ENCODE peak calls at places on chromosomes 13 and 19, in eight cellular contexts. One of them, this sample, is unnamed.

GRCh38 chr13:46684287-46685001 is 112.5 kb downstream of the ESD start:
- DNase-seq in naive thymus-derived CD8-positive, alpha-beta T cell: no peak
- DNase-seq in brain pericyte: no peak
- DNase-seq in ecto neural progenitor cell: no peak
- DNase-seq in transverse colon: no peak
- DNase-seq in activated naive CD4-positive, alpha-beta T cell treated with anti-CD3 and anti-CD28 coated beads for 36 hours: no peak
- DNase-seq in IMR-90: no peak
- DNase-seq in stromal cell of bone marrow: no peak
- DNase-seq in this sample: no peak

GRCh38 chr13:48110132-48110868 is 15.4 kb upstream of the MED4 start:
- DNase-seq in naive thymus-derived CD8-positive, alpha-beta T cell: no peak
- DNase-seq in brain pericyte: no peak
- DNase-seq in ecto neural progenitor cell: no peak
- DNase-seq in transverse colon: no peak
- DNase-seq in activated naive CD4-positive, alpha-beta T cell treated with anti-CD3 and anti-CD28 coated beads for 36 hours: no peak
- DNase-seq in IMR-90: no peak
- DNase-seq in stromal cell of bone marrow: no peak
- DNase-seq in this sample: no peak

GRCh38 chr19:33789344-33789743 is 7.3 kb upstream of the KCTD15 start:
- DNase-seq in naive thymus-derived CD8-positive, alpha-beta T cell: no peak
- DNase-seq in brain pericyte: no peak
- DNase-seq in ecto neural progenitor cell: no peak
- DNase-seq in transverse colon: no peak
- DNase-seq in activated naive CD4-positive, alpha-beta T cell treated with anti-CD3 and anti-CD28 coated beads for 36 hours: no peak
- DNase-seq in IMR-90: no peak
- DNase-seq in stromal cell of bone marrow: no peak
- DNase-seq in this sample: no peak

GRCh38 chr13:104008571-104009435 is 942.6 kb upstream of the SLC10A2 start:
- DNase-seq in naive thymus-derived CD8-positive, alpha-beta T cell: no peak
- DNase-seq in brain pericyte: no peak
- DNase-seq in ecto neural progenitor cell: no peak
- DNase-seq in transverse colon: no peak
- DNase-seq in activated naive CD4-positive, alpha-beta T cell treated with anti-CD3 and anti-CD28 coated beads for 36 hours: no peak
- DNase-seq in IMR-90: peak; percentile 90
- DNase-seq in stromal cell of bone marrow: peak; percentile 2
- DNase-seq in this sample: no peak

GRCh38 chr13:31638577-31638976 is 100.7 kb upstream of the RXFP2 start:
- DNase-seq in naive thymus-derived CD8-positive, alpha-beta T cell: no peak
- DNase-seq in brain pericyte: no peak
- DNase-seq in ecto neural progenitor cell: no peak
- DNase-seq in transverse colon: no peak
- DNase-seq in activated naive CD4-positive, alpha-beta T cell treated with anti-CD3 and anti-CD28 coated beads for 36 hours: no peak
- DNase-seq in IMR-90: peak; percentile 65
- DNase-seq in stromal cell of bone marrow: peak; percentile 84
- DNase-seq in this sample: no peak

GRCh38 chr13:37751025-37751424 is 118.5 kb downstream of the TRPC4 start:
- DNase-seq in naive thymus-derived CD8-positive, alpha-beta T cell: no peak
- DNase-seq in brain pericyte: no peak
- DNase-seq in ecto neural progenitor cell: no peak
- DNase-seq in transverse colon: no peak
- DNase-seq in activated naive CD4-positive, alpha-beta T cell treated with anti-CD3 and anti-CD28 coated beads for 36 hours: no peak
- DNase-seq in IMR-90: no peak
- DNase-seq in stromal cell of bone marrow: no peak
- DNase-seq in this sample: no peak

GRCh38 chr13:70732611-70733010 is 624.4 kb upstream of the KLHL1 start:
- DNase-seq in naive thymus-derived CD8-positive, alpha-beta T cell: no peak
- DNase-seq in brain pericyte: no peak
- DNase-seq in ecto neural progenitor cell: no peak
- DNase-seq in transverse colon: no peak
- DNase-seq in activated naive CD4-positive, alpha-beta T cell treated with anti-CD3 and anti-CD28 coated beads for 36 hours: no peak
- DNase-seq in IMR-90: no peak
- DNase-seq in stromal cell of bone marrow: no peak
- DNase-seq in this sample: no peak

GRCh38 chr19:29001006-29001921 is 211.7 kb downstream of the UQCRFS1 start:
- DNase-seq in naive thymus-derived CD8-positive, alpha-beta T cell: no peak
- DNase-seq in brain pericyte: no peak
- DNase-seq in ecto neural progenitor cell: no peak
- DNase-seq in transverse colon: no peak
- DNase-seq in activated naive CD4-positive, alpha-beta T cell treated with anti-CD3 and anti-CD28 coated beads for 36 hours: no peak
- DNase-seq in IMR-90: no peak
- DNase-seq in stromal cell of bone marrow: no peak
- DNase-seq in this sample: no peak

GRCh38 chr19:44626067-44626624 is 12.8 kb downstream of the IGSF23 start:
- DNase-seq in naive thymus-derived CD8-positive, alpha-beta T cell: no peak
- DNase-seq in brain pericyte: no peak
- DNase-seq in ecto neural progenitor cell: no peak
- DNase-seq in transverse colon: no peak
- DNase-seq in activated naive CD4-positive, alpha-beta T cell treated with anti-CD3 and anti-CD28 coated beads for 36 hours: no peak
- DNase-seq in IMR-90: peak; percentile 99
- DNase-seq in stromal cell of bone marrow: peak; percentile 50
- DNase-seq in this sample: peak; percentile 55

GRCh38 chr19:19594371-19594770 is 24.1 kb downstream of the PBX4 start:
- DNase-seq in naive thymus-derived CD8-positive, alpha-beta T cell: no peak
- DNase-seq in brain pericyte: no peak
- DNase-seq in ecto neural progenitor cell: no peak
- DNase-seq in transverse colon: no peak
- DNase-seq in activated naive CD4-positive, alpha-beta T cell treated with anti-CD3 and anti-CD28 coated beads for 36 hours: peak; percentile 33
- DNase-seq in IMR-90: no peak
- DNase-seq in stromal cell of bone marrow: no peak
- DNase-seq in this sample: no peak

GRCh38 chr19:2345794-2346663 is 14.0 kb upstream of the TMPRSS9 start:
- DNase-seq in naive thymus-derived CD8-positive, alpha-beta T cell: no peak
- DNase-seq in brain pericyte: no peak
- DNase-seq in ecto neural progenitor cell: no peak
- DNase-seq in transverse colon: peak; percentile 86
- DNase-seq in activated naive CD4-positive, alpha-beta T cell treated with anti-CD3 and anti-CD28 coated beads for 36 hours: no peak
- DNase-seq in IMR-90: no peak
- DNase-seq in stromal cell of bone marrow: no peak
- DNase-seq in this sample: no peak

GRCh38 chr19:584240-585001 is 5.3 kb upstream of the HCN2 start:
- DNase-seq in naive thymus-derived CD8-positive, alpha-beta T cell: peak; percentile 80
- DNase-seq in brain pericyte: no peak
- DNase-seq in ecto neural progenitor cell: peak; percentile 88
- DNase-seq in transverse colon: peak; percentile 45
- DNase-seq in activated naive CD4-positive, alpha-beta T cell treated with anti-CD3 and anti-CD28 coated beads for 36 hours: peak; percentile 64
- DNase-seq in IMR-90: peak; percentile 27
- DNase-seq in stromal cell of bone marrow: no peak
- DNase-seq in this sample: peak; percentile 67

GRCh38 chr13:109297628-109298027 is 488.8 kb downstream of the IRS2 start:
- DNase-seq in naive thymus-derived CD8-positive, alpha-beta T cell: no peak
- DNase-seq in brain pericyte: no peak
- DNase-seq in ecto neural progenitor cell: no peak
- DNase-seq in transverse colon: no peak
- DNase-seq in activated naive CD4-positive, alpha-beta T cell treated with anti-CD3 and anti-CD28 coated beads for 36 hours: no peak
- DNase-seq in IMR-90: peak; percentile 90
- DNase-seq in stromal cell of bone marrow: peak; percentile 90
- DNase-seq in this sample: no peak

GRCh38 chr19:11698231-11698630 is 40.5 kb downstream of the ZNF823 start:
- DNase-seq in naive thymus-derived CD8-positive, alpha-beta T cell: no peak
- DNase-seq in brain pericyte: no peak
- DNase-seq in ecto neural progenitor cell: no peak
- DNase-seq in transverse colon: no peak
- DNase-seq in activated naive CD4-positive, alpha-beta T cell treated with anti-CD3 and anti-CD28 coated beads for 36 hours: no peak
- DNase-seq in IMR-90: no peak
- DNase-seq in stromal cell of bone marrow: no peak
- DNase-seq in this sample: no peak

GRCh38 chr13:93066187-93066586 is 160.4 kb upstream of the GPC6 start:
- DNase-seq in naive thymus-derived CD8-positive, alpha-beta T cell: no peak
- DNase-seq in brain pericyte: no peak
- DNase-seq in ecto neural progenitor cell: no peak
- DNase-seq in transverse colon: no peak
- DNase-seq in activated naive CD4-positive, alpha-beta T cell treated with anti-CD3 and anti-CD28 coated beads for 36 hours: no peak
- DNase-seq in IMR-90: peak; percentile 91
- DNase-seq in stromal cell of bone marrow: peak; percentile 93
- DNase-seq in this sample: peak; percentile 16

GRCh38 chr13:40233731-40234195 is 432.7 kb downstream of the FOXO1 start:
- DNase-seq in naive thymus-derived CD8-positive, alpha-beta T cell: no peak
- DNase-seq in brain pericyte: no peak
- DNase-seq in ecto neural progenitor cell: no peak
- DNase-seq in transverse colon: no peak
- DNase-seq in activated naive CD4-positive, alpha-beta T cell treated with anti-CD3 and anti-CD28 coated beads for 36 hours: no peak
- DNase-seq in IMR-90: no peak
- DNase-seq in stromal cell of bone marrow: no peak
- DNase-seq in this sample: no peak

GRCh38 chr13:97194473-97194872 is 27.7 kb upstream of the MBNL2 start:
- DNase-seq in naive thymus-derived CD8-positive, alpha-beta T cell: no peak
- DNase-seq in brain pericyte: no peak
- DNase-seq in ecto neural progenitor cell: no peak
- DNase-seq in transverse colon: no peak
- DNase-seq in activated naive CD4-positive, alpha-beta T cell treated with anti-CD3 and anti-CD28 coated beads for 36 hours: no peak
- DNase-seq in IMR-90: peak; percentile 78
- DNase-seq in stromal cell of bone marrow: no peak
- DNase-seq in this sample: no peak

GRCh38 chr13:113881614-113882265 is 17.9 kb upstream of the GAS6 start:
- DNase-seq in naive thymus-derived CD8-positive, alpha-beta T cell: no peak
- DNase-seq in brain pericyte: no peak
- DNase-seq in ecto neural progenitor cell: no peak
- DNase-seq in transverse colon: no peak
- DNase-seq in activated naive CD4-positive, alpha-beta T cell treated with anti-CD3 and anti-CD28 coated beads for 36 hours: peak; percentile 18
- DNase-seq in IMR-90: no peak
- DNase-seq in stromal cell of bone marrow: no peak
- DNase-seq in this sample: no peak

GRCh38 chr13:51924756-51925544 is 63.2 kb downstream of the CCDC70 start:
- DNase-seq in naive thymus-derived CD8-positive, alpha-beta T cell: no peak
- DNase-seq in brain pericyte: no peak
- DNase-seq in ecto neural progenitor cell: no peak
- DNase-seq in transverse colon: no peak
- DNase-seq in activated naive CD4-positive, alpha-beta T cell treated with anti-CD3 and anti-CD28 coated beads for 36 hours: no peak
- DNase-seq in IMR-90: no peak
- DNase-seq in stromal cell of bone marrow: no peak
- DNase-seq in this sample: no peak

GRCh38 chr19:42928896-42929295 is 8.1 kb downstream of the PSG7 start:
- DNase-seq in naive thymus-derived CD8-positive, alpha-beta T cell: no peak
- DNase-seq in brain pericyte: no peak
- DNase-seq in ecto neural progenitor cell: no peak
- DNase-seq in transverse colon: no peak
- DNase-seq in activated naive CD4-positive, alpha-beta T cell treated with anti-CD3 and anti-CD28 coated beads for 36 hours: no peak
- DNase-seq in IMR-90: no peak
- DNase-seq in stromal cell of bone marrow: no peak
- DNase-seq in this sample: no peak

GRCh38 chr19:7869453-7869909 is 4.7 kb downstream of the PRR36 start:
- DNase-seq in naive thymus-derived CD8-positive, alpha-beta T cell: peak; percentile 83
- DNase-seq in brain pericyte: no peak
- DNase-seq in ecto neural progenitor cell: peak; percentile 91
- DNase-seq in transverse colon: peak; percentile 79
- DNase-seq in activated naive CD4-positive, alpha-beta T cell treated with anti-CD3 and anti-CD28 coated beads for 36 hours: peak; percentile 76
- DNase-seq in IMR-90: peak; percentile 28
- DNase-seq in stromal cell of bone marrow: no peak
- DNase-seq in this sample: peak; percentile 87

GRCh38 chr19:16659832-16660708 is at the start of gene SMIM7:
- DNase-seq in naive thymus-derived CD8-positive, alpha-beta T cell: peak; percentile 97
- DNase-seq in brain pericyte: peak; percentile 98
- DNase-seq in ecto neural progenitor cell: peak; percentile 98
- DNase-seq in transverse colon: peak; percentile 99
- DNase-seq in activated naive CD4-positive, alpha-beta T cell treated with anti-CD3 and anti-CD28 coated beads for 36 hours: peak; percentile 98
- DNase-seq in IMR-90: peak; percentile 98
- DNase-seq in stromal cell of bone marrow: peak; percentile 98
- DNase-seq in this sample: peak; percentile 99

GRCh38 chr19:44696939-44697669 is 1.8 kb upstream of the CEACAM16 start:
- DNase-seq in naive thymus-derived CD8-positive, alpha-beta T cell: no peak
- DNase-seq in brain pericyte: no peak
- DNase-seq in ecto neural progenitor cell: no peak
- DNase-seq in transverse colon: no peak
- DNase-seq in activated naive CD4-positive, alpha-beta T cell treated with anti-CD3 and anti-CD28 coated beads for 36 hours: no peak
- DNase-seq in IMR-90: no peak
- DNase-seq in stromal cell of bone marrow: no peak
- DNase-seq in this sample: no peak

GRCh38 chr13:36965767-36966166 is 33.4 kb downstream of the ALG5 start:
- DNase-seq in naive thymus-derived CD8-positive, alpha-beta T cell: no peak
- DNase-seq in brain pericyte: no peak
- DNase-seq in ecto neural progenitor cell: no peak
- DNase-seq in transverse colon: no peak
- DNase-seq in activated naive CD4-positive, alpha-beta T cell treated with anti-CD3 and anti-CD28 coated beads for 36 hours: peak; percentile 7
- DNase-seq in IMR-90: peak; percentile 90
- DNase-seq in stromal cell of bone marrow: peak; percentile 69
- DNase-seq in this sample: no peak

GRCh38 chr13:50760751-50761150 is 82.7 kb downstream of the DLEU7 start:
- DNase-seq in naive thymus-derived CD8-positive, alpha-beta T cell: no peak
- DNase-seq in brain pericyte: no peak
- DNase-seq in ecto neural progenitor cell: no peak
- DNase-seq in transverse colon: no peak
- DNase-seq in activated naive CD4-positive, alpha-beta T cell treated with anti-CD3 and anti-CD28 coated beads for 36 hours: no peak
- DNase-seq in IMR-90: no peak
- DNase-seq in stromal cell of bone marrow: no peak
- DNase-seq in this sample: no peak

This sample was measured in hepatocyte.